ENCODE peak calls at places on chromosomes 1 and 21, in ten cellular contexts. X is CD8-positive, alpha-beta memory T cell; R is fibroblast of lung; L is stimulated activated naive B cell treated with anti-CD40 and anti-IgM and Interleukin-4, amounts not matched to agents 10 μg/mL and 1 μg/mL and 100 μg/mL, for 72 hours; I is spleen; Y is CD8-positive, alpha-beta T cell; Z is amniotic epithelial cell; N is hepatic stellate cell; W is GM10248; O is hypothalamus. V is an unnamed sample.
A peak's percentile ranks its signal among the peaks of the same experiment; 100 is the strongest.

GRCh38 chr21:25188639-25189038 is 418.6 kb downstream of the MRPL39 start:
- DNase-seq in X (no peak), Z (no peak), W (peak; percentile 15), N (no peak), O (no peak), L (peak; percentile 81), R (no peak), I (no peak), Y (no peak), V (no peak)

GRCh38 chr1:72186733-72187307 is 95.5 kb downstream of the NEGR1 start:
- DNase-seq in O (no peak), Z (peak; percentile 27), Y (no peak), N (no peak), L (no peak), X (no peak), W (no peak), I (no peak), R (peak; percentile 16), V (peak; percentile 8)

GRCh38 chr1:26922201-26922729 is 722 bp downstream of the NUDC start:
- DNase-seq in L (no peak), R (peak; percentile 29), I (no peak), X (no peak), Y (no peak), W (no peak), Z (no peak), N (no peak), O (no peak), V (no peak)

GRCh38 chr1:18109756-18110597 is 2.4 kb downstream of the IGSF21 start:
- DNase-seq in X (no peak), L (no peak), O (peak; percentile 40), Y (no peak), N (no peak), Z (no peak), R (peak; percentile 4), I (peak; percentile 78), W (no peak), V (peak; percentile 59)

GRCh38 chr1:46466477-46467182 is 23.0 kb upstream of the DMBX1 start:
- DNase-seq in R (peak; percentile 31), W (no peak), Z (no peak), I (no peak), N (peak; percentile 55), Y (no peak), L (no peak), O (no peak), X (no peak), V (peak; percentile 40)

GRCh38 chr21:46211376-46211775 is 17.2 kb downstream of the LSS start:
- DNase-seq in N (no peak), O (no peak), R (no peak), Y (no peak), X (peak; percentile 20), I (peak; percentile 47), Z (no peak), L (no peak), W (no peak), V (no peak)

GRCh38 chr1:44720281-44720680 is 10.7 kb downstream of the RNU5D-1 start:
- DNase-seq in Y (no peak), R (no peak), Z (no peak), I (peak; percentile 39), W (no peak), N (no peak), X (no peak), O (no peak), L (no peak), V (peak; percentile 44)

GRCh38 chr1:214573386-214574358 is 22.3 kb upstream of the PTPN14 start:
- DNase-seq in Z (peak; percentile 68), X (no peak), O (no peak), I (no peak), Y (no peak), W (no peak), L (no peak), R (peak; percentile 82), N (no peak), V (no peak)

GRCh38 chr21:15549671-15550070 is 180.1 kb upstream of the USP25 start:
- DNase-seq in I (no peak), X (no peak), Z (peak; percentile 31), L (no peak), R (peak; percentile 20), N (no peak), W (no peak), O (no peak), Y (no peak), V (no peak)

GRCh38 chr1:169295425-169295824 is 72.2 kb downstream of the NME7 start:
- DNase-seq in X (no peak), O (no peak), N (no peak), Z (no peak), R (peak; percentile 63), W (no peak), L (no peak), I (no peak), Y (no peak), V (no peak)

GRCh38 chr1:19067912-19068638 is 111.6 kb upstream of the IFFO2 start:
- DNase-seq in Y (no peak), L (no peak), R (no peak), O (no peak), Z (no peak), I (no peak), X (no peak), W (no peak), N (no peak), V (no peak)

GRCh38 chr1:14738235-14738634 is 139.8 kb downstream of the KAZN start:
- DNase-seq in W (no peak), O (no peak), I (no peak), X (no peak), Z (no peak), N (no peak), Y (no peak), L (no peak), R (peak; percentile 76), V (peak; percentile 53)